ENCODE peak calls at places on chromosome 16, in four cellular contexts. One of them, this sample, is unnamed.

GRCh38 chr16:8893976-8894690 is 12.0 kb downstream of the LITAFD start:
- DNase-seq in astrocyte of the cerebellum: no peak
- DNase-seq in stomach: no peak
- DNase-seq in psoas muscle: no peak
- DNase-seq in this sample: no peak

GRCh38 chr16:676565-677297 is 1.3 kb downstream of the RHBDL1 start:
- DNase-seq in astrocyte of the cerebellum: no peak
- DNase-seq in stomach: peak; percentile 83
- DNase-seq in psoas muscle: no peak
- DNase-seq in this sample: no peak

GRCh38 chr16:1879477-1879876 is 7.5 kb upstream of the MEIOB start:
- DNase-seq in astrocyte of the cerebellum: no peak
- DNase-seq in stomach: no peak
- DNase-seq in psoas muscle: no peak
- DNase-seq in this sample: no peak

GRCh38 chr16:75591001-75591852 is 25.0 kb downstream of the GABARAPL2 start:
- DNase-seq in astrocyte of the cerebellum: peak; percentile 53
- DNase-seq in stomach: no peak
- DNase-seq in psoas muscle: peak; percentile 50
- DNase-seq in this sample: peak; percentile 36

GRCh38 chr16:67825906-67826305 is 16.2 kb upstream of the THAP11 start:
- DNase-seq in astrocyte of the cerebellum: no peak
- DNase-seq in stomach: no peak
- DNase-seq in psoas muscle: no peak
- DNase-seq in this sample: no peak

GRCh38 chr16:18809165-18809564 is 7.8 kb upstream of the ARL6IP1 start:
- DNase-seq in astrocyte of the cerebellum: no peak
- DNase-seq in stomach: no peak
- DNase-seq in psoas muscle: no peak
- DNase-seq in this sample: no peak

GRCh38 chr16:2882460-2883026 is 472 bp upstream of the FLYWCH2 start:
- DNase-seq in astrocyte of the cerebellum: peak; percentile 97
- DNase-seq in stomach: peak; percentile 98
- DNase-seq in psoas muscle: peak; percentile 97
- DNase-seq in this sample: peak; percentile 93

GRCh38 chr16:67979955-67980678 is at the start of gene DPEP3:
- DNase-seq in astrocyte of the cerebellum: no peak
- DNase-seq in stomach: no peak
- DNase-seq in psoas muscle: no peak
- DNase-seq in this sample: no peak

GRCh38 chr16:29812754-29813643 is 1.0 kb downstream of the PRRT2 start:
- DNase-seq in astrocyte of the cerebellum: no peak
- DNase-seq in stomach: no peak
- DNase-seq in psoas muscle: no peak
- DNase-seq in this sample: no peak

GRCh38 chr16:29811170-29811895 is 660 bp upstream of the PRRT2 start:
- DNase-seq in astrocyte of the cerebellum: peak; percentile 93
- DNase-seq in stomach: peak; percentile 97
- DNase-seq in psoas muscle: peak; percentile 96
- DNase-seq in this sample: peak; percentile 89

GRCh38 chr16:29813644-29814562 is 1.9 kb downstream of the PRRT2 start:
- DNase-seq in astrocyte of the cerebellum: no peak
- DNase-seq in stomach: no peak
- DNase-seq in psoas muscle: no peak
- DNase-seq in this sample: no peak

GRCh38 chr16:29810699-29811169 is 1.3 kb upstream of the PRRT2 start:
- DNase-seq in astrocyte of the cerebellum: no peak
- DNase-seq in stomach: no peak
- DNase-seq in psoas muscle: no peak
- DNase-seq in this sample: no peak

DNA sequence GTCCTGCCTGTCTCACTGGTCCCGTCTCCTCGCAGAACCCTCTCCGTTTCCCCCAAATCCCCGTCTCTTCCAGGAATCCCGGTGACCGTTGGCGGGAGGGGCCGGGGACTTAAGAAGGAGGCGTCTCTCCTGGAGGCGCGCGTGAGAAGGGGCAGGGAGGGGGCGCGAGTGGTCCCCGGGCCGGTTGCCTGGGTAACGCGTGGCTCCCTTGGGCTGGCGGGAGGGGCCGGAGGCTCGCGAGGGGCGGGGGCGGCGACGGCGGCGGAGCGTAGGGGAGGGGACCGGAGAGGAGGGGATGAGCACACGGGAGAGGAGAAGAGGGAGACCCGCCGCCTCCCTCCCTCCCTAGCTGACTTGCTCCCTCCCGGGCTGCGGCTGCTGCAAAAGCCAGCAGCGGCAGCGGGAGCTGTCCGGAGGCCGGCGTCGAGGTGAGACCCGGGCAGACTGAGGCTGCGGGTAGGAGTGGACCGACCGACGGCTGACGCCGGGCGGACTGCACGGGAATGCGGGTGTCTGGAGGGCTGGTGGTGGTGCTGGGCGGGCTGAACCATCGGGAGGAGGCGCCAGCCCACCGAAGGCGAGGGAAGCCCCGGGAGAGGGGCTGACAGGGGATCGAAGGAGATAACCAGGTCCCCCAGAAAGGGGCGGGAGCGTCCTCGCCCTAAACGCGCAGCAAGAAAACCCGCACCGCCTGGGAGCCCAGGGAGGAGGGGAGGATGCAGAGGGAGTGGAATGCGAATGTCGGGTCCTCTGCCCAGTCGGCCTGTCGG is at the start of gene PRRT2:
- DNase-seq in astrocyte of the cerebellum: no peak
- DNase-seq in stomach: no peak
- DNase-seq in psoas muscle: peak; percentile 68
- DNase-seq in this sample: no peak
- TF ChIP-seq CTCF in astrocyte of the cerebellum: no peak
- TF ChIP-seq CTCF in stomach: no peak
- TF ChIP-seq CTCF in psoas muscle: no peak
- TF ChIP-seq CTCF in this sample: no peak

DNA sequence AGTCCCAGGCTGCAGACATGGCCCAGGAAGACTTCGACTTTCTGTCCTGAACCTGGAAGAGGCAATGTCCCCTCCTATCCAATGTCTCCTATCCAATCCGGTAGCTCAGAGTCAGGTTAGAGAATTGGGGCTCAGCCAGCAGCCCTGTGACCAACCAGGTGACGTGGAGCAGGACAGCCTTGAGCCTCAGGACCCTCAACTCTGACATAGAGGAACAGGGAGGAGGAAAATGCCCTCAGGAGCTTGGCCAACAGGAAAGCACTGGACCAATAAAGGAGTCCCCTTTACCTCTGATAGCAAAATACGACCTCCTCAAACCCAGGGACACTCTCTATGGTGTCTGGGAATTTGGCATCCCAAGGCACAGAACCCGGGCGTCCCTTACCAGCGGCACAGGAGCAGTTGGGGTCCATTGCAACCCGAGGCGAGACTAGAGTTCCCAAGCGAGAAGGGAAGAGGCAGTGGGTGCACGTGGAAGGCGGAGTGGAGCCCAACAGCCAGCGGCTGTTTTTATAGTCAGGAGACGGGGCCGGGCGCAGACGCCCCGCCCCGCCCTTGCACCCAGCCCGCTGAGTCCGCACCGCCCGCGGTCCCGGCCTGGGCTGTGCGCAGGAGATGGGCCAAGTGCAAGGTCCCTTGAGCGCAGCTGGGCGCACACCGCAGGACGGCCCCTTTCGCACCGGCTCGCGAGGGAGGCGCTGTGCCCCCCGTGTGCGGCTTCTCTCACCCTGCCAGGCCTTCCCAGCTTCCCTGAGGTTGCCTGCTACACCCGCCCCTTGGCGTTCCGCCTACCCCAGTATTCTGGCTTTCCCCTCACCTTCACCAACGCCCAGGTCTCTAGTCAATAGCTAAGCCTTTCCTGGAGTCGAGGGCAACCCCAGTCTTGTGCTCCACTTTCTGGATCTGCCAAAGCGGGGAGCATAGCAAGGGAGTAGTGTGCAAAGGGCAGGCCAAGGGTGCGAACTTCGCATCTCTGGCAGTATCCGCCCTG is at the start of gene MT1G:
- DNase-seq in astrocyte of the cerebellum: no peak
- DNase-seq in stomach: peak; percentile 87
- DNase-seq in psoas muscle: peak; percentile 68
- DNase-seq in this sample: no peak
- H3K4me3 ChIP-seq in astrocyte of the cerebellum: peak within 1 kb of the TSS; percentile 8
- H3K4me3 ChIP-seq in stomach: peak within 1 kb of the TSS; percentile 34
- H3K4me3 ChIP-seq in psoas muscle: peak within 1 kb of the TSS; percentile 30
- H3K4me3 ChIP-seq in this sample: no peak within 1 kb of the TSS

DNA sequence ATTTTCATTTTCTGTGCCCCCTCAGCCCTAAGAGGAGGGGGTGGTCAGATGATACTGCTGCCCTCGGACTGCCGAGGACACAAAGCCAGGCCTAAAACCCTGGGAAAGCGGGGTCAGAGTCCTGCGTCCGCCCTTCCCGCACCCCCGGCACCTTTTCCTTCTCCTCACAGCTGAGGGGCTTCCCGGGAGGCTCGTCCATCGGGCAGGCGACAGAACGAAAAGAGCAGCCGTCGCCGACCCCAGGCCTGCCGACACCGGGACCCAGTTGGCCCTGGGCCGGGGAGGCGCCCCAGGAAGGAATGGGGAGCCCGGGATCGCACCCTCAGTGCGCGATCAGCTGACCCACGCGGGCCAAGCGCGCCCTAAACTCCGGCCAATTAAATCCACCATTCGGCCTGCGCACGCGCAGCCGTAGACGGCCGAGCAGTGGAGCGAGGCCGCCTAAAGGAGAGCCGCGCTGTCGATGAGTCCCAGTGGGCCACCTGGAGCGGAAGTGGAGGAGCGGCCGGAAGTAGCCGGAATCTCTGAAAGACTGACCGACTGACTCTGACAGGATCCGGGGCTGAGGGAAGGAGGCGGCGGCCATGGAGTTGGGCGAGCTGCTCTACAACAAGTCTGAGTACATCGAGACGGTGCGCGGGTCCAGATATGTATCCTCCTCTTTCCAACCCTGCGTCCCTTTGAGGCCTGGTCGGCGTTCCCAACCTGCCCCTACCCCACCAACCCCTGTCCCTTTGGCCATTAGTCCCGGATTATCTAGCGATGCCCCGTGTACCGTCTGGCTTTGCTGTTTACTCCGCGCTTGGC is at the start of the genes DCTN5 and PALB2:
- DNase-seq in astrocyte of the cerebellum: peak; percentile 81
- DNase-seq in stomach: peak; percentile 94
- DNase-seq in psoas muscle: peak; percentile 94
- DNase-seq in this sample: peak; percentile 51
- TF ChIP-seq CTCF in astrocyte of the cerebellum: no peak
- TF ChIP-seq CTCF in stomach: no peak
- TF ChIP-seq CTCF in psoas muscle: no peak
- TF ChIP-seq CTCF in this sample: no peak

DNA sequence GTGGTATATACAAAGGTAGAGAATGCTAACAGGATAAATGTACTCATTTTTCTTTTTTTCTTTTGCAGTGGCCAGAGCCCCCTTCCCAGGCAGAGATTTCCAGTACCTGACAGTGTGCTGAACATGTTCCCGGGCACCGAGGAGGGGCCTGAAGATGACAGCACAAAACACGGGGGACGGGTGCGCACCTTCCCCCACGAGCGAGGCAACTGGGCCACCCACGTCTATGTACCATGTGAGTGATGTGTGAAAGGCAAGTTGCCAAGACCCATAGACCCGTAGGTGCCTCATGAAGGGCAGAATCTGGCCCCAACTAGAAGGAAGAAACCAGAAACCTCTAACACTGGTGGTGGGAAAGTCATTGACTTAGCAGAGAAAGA is 1.2 kb downstream of the USB1 start:
- DNase-seq in astrocyte of the cerebellum: no peak
- DNase-seq in stomach: no peak
- DNase-seq in psoas muscle: no peak
- DNase-seq in this sample: no peak
- H3K4me3 ChIP-seq in astrocyte of the cerebellum: no peak overlapping the region
- H3K4me3 ChIP-seq in stomach: no peak overlapping the region
- H3K4me3 ChIP-seq in psoas muscle: no peak overlapping the region
- H3K4me3 ChIP-seq in this sample: no peak overlapping the region

GRCh38 chr16:89909777-89910716 is 8.6 kb upstream of the MC1R start:
- DNase-seq in astrocyte of the cerebellum: no peak
- DNase-seq in stomach: peak; percentile 77
- DNase-seq in psoas muscle: peak; percentile 83
- DNase-seq in this sample: no peak
- TF ChIP-seq CTCF in astrocyte of the cerebellum: peak; percentile 95
- TF ChIP-seq CTCF in stomach: peak; percentile 88
- TF ChIP-seq CTCF in psoas muscle: peak; percentile 73
- TF ChIP-seq CTCF in this sample: peak; percentile 97

GRCh38 chr16:10878644-10879498 is 1.9 kb downstream of the CIITA start:
- DNase-seq in astrocyte of the cerebellum: no peak
- DNase-seq in stomach: peak; percentile 75
- DNase-seq in psoas muscle: peak; percentile 51
- DNase-seq in this sample: no peak

GRCh38 chr16:10876305-10876704 is 697 bp upstream of the CIITA start:
- DNase-seq in astrocyte of the cerebellum: no peak
- DNase-seq in stomach: no peak
- DNase-seq in psoas muscle: no peak
- DNase-seq in this sample: no peak

GRCh38 chr16:10876799-10877341 is at the start of gene CIITA:
- DNase-seq in astrocyte of the cerebellum: peak; percentile 55
- DNase-seq in stomach: peak; percentile 89
- DNase-seq in psoas muscle: peak; percentile 76
- DNase-seq in this sample: peak; percentile 36

GRCh38 chr16:10878328-10878643 is 1.3 kb downstream of the CIITA start:
- DNase-seq in astrocyte of the cerebellum: no peak
- DNase-seq in stomach: no peak
- DNase-seq in psoas muscle: no peak
- DNase-seq in this sample: no peak

GRCh38 chr16:10877472-10877946 is 507 bp downstream of the CIITA start:
- DNase-seq in astrocyte of the cerebellum: no peak
- DNase-seq in stomach: no peak
- DNase-seq in psoas muscle: no peak
- DNase-seq in this sample: no peak
- H3K4me3 ChIP-seq in astrocyte of the cerebellum: no peak overlapping the region
- H3K4me3 ChIP-seq in stomach: no peak overlapping the region
- H3K4me3 ChIP-seq in psoas muscle: peak overlapping the region; percentile 73
- H3K4me3 ChIP-seq in this sample: no peak overlapping the region

DNA sequence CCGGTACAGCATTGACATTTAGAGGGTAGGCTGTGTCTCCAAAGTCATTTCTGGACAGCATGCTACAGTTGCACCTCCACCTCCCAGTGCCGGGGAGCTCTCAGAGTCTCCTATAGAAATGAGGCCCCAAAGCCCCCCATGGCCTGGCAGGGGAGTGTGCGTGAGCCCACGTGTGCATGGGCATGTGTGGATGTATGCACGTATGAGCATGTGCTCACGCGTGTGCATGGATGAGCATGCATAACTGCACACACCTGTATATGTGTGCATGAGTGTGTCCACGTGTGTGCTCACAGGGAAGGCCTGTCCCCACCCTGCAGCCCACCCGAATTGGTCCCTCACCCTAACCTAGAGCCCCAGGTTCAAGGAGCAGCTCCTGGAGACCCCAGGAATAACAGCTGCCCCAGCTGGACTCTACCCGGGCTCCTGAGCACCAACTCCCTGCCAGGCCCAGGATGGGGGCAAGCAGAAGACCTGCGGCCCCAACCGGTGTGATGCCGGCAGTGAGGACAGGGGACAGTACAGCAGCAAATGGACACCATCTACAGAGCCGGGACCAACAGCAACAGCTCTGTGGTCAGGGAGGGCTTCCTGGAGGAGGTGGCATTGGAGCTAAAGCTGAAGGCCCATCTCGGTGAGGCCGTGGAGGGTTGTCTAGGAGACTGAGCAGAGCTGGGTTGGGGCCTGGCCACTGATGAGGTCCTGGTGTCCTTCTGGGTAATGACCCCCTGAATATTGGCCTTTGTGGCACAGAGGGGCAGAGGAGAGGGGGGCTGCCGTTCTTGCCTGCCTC is 35.1 kb downstream of the ZNF469 start:
- DNase-seq in astrocyte of the cerebellum: no peak
- DNase-seq in stomach: no peak
- DNase-seq in psoas muscle: no peak
- DNase-seq in this sample: no peak
- TF ChIP-seq CTCF in astrocyte of the cerebellum: no peak
- TF ChIP-seq CTCF in stomach: no peak
- TF ChIP-seq CTCF in psoas muscle: no peak
- TF ChIP-seq CTCF in this sample: no peak